ENCODE peak calls at places on chromosomes 3 and 15, in four cellular contexts. Q is GM23248; C is CD8-positive, alpha-beta memory T cell; K is transverse colon. V is an unnamed sample.
A peak's percentile ranks its signal among the peaks of the same experiment; 100 is the strongest.

GRCh38 chr15:78204351-78205309 is 29.7 kb downstream of the ACSBG1 start:
- DNase-seq in C (no peak), K (no peak), Q (no peak), V (no peak)

GRCh38 chr3:39531681-39532080 is 64.2 kb downstream of the MOBP start:
- DNase-seq in Q (peak; percentile 73), C (no peak), K (no peak), V (no peak)

GRCh38 chr3:31848163-31848848 is 132.8 kb downstream of the OSBPL10 start:
- DNase-seq in Q (no peak), C (no peak), K (no peak), V (no peak)

GRCh38 chr3:48656841-48657281 is 5.8 kb downstream of the CELSR3 start:
- DNase-seq in C (peak; percentile 31), K (no peak), Q (no peak), V (no peak)

GRCh38 chr3:51559266-51559907 is 20.9 kb downstream of the RAD54L2 start:
- DNase-seq in K (no peak), C (no peak), Q (peak; percentile 71), V (peak; percentile 59)

GRCh38 chr3:12892840-12893189 is 51.5 kb upstream of the RPL32 start:
- DNase-seq in K (no peak), Q (no peak), C (no peak), V (no peak)

GRCh38 chr3:149378420-149379388 is 1.3 kb upstream of the TM4SF1 start:
- DNase-seq in Q (no peak), K (no peak), C (no peak), V (peak; percentile 71)

GRCh38 chr15:89167267-89168176 is 53.9 kb downstream of the RLBP1 start:
- DNase-seq in Q (peak; percentile 83), C (no peak), K (no peak), V (no peak)

GRCh38 chr15:78038585-78039247 is 38.8 kb downstream of the TBC1D2B start:
- DNase-seq in Q (no peak), K (no peak), C (no peak), V (no peak)

GRCh38 chr15:100205549-100206295 is 136.1 kb downstream of the ADAMTS17 start:
- DNase-seq in C (no peak), Q (no peak), K (peak; percentile 33), V (no peak)

GRCh38 chr15:91308855-91309254 is 208.8 kb downstream of the SV2B start:
- DNase-seq in C (no peak), Q (no peak), K (no peak), V (no peak)

GRCh38 chr3:167973046-167973445 is 122.7 kb downstream of the GOLIM4 start:
- DNase-seq in K (no peak), C (no peak), Q (no peak), V (no peak)

GRCh38 chr3:50591196-50591741 is 20.3 kb downstream of the CISH start:
- DNase-seq in Q (no peak), C (no peak), K (no peak), V (no peak)

DNA sequence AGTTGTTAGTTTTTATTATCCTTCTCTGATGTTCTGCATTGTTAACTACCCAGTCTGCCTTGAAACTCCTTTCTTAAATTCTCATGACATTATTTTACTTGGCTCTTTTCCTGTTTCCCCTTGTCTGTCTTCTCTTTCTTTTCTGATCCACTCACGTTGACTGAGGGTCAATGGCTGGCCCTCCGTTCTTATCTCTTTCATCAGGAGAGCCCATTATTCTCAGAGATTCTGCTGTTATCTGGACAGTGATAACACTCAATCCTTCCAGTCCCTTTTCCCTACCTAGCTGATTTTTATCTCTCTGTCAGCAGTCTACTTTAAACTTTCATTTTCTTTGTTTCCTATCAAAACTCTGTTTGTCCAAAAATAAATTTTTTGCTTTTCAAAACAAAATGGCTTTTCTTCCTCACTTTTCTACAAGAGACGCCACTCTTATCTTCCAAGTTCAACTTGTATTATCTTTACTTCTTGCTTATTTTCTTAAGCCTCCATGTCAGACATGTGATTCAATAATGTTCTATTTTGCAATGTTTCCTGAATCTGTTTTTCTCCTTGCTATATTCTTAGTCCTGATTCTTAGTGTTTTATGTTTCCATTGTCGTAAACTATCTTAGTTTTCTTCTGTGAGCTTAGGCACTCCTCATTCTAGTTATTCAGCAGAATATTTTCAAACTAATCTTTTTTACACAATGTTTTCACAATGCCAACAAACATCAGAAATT is 120.2 kb downstream of the NEDD4 start:
- DNase-seq in Q (no peak), C (no peak), K (no peak), V (no peak)
- H3K4me3 ChIP-seq in Q (no peak overlapping the region), C (no peak overlapping the region), K (no peak overlapping the region), V (no peak overlapping the region)

GRCh38 chr3:147423601-147424324 is 14.6 kb downstream of the ZIC1 start:
- DNase-seq in Q (no peak), K (no peak), C (no peak), V (no peak)
- H3K4me3 ChIP-seq in Q (peak overlapping the region; percentile 60), K (no peak overlapping the region), C (no peak overlapping the region), V (no peak overlapping the region)

GRCh38 chr3:18442743-18443669 is 17.9 kb upstream of the SATB1 start:
- DNase-seq in K (no peak), Q (no peak), C (no peak), V (no peak)
- H3K4me3 ChIP-seq in K (peak overlapping the region; percentile 59), Q (no peak overlapping the region), C (peak overlapping the region; percentile 97), V (no peak overlapping the region)

DNA sequence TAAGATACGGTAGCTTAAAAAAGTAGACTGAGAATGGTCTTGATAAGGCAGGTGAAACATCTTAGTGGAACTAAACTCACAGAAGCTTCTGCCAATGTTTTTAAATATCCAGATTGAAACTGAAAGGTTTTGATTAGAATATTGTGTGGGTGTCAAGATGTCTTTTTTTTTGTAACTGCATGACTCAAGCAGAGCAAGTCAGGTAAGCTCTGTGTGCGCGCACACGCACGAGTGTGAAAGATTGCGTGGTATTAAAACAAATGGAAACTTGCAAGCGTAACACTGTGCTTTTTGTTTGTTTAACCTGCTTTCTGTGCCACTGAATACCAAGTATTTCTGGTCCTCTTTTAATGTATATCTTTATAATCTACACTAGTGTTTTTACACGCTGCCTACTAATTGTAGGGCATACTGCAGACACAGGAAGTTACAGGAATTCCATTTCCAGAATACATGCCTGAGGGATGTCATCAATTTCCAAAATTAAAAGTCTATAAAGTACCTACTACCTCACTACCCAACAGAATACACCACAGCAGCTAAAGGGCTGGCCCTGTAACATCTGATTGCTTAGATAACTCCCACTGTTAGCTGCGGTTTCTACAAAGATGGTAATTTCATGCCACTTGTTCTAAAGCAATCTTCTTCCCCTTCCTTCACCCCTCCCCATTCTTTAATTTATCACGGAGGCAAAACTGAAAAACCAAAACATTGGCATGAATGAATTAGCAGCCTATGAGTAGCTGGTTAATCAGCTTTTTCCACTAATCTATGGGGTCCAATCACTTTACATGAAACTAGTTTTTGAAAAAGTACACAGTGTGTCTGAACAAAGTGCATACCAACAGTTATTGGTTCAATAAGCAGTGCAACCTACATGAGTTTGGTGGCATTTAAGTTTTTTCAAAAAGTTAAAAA is 472.7 kb downstream of the SHQ1 start:
- DNase-seq in K (no peak), Q (no peak), C (no peak), V (no peak)
- H3K4me3 ChIP-seq in K (no peak overlapping the region), Q (no peak overlapping the region), C (no peak overlapping the region), V (no peak overlapping the region)

GRCh38 chr3:9859530-9860025 is 15.8 kb upstream of the RPUSD3 start:
- DNase-seq in C (no peak), Q (no peak), K (no peak), V (no peak)

GRCh38 chr3:9866639-9867038 is 13.4 kb downstream of the CIDEC start:
- DNase-seq in K (peak; percentile 41), Q (no peak), C (no peak), V (no peak)

GRCh38 chr3:9861626-9862130 is 17.9 kb upstream of the RPUSD3 start:
- DNase-seq in Q (no peak), C (no peak), K (no peak), V (no peak)

GRCh38 chr3:9861201-9861600 is 17.4 kb upstream of the RPUSD3 start:
- DNase-seq in C (no peak), K (no peak), Q (no peak), V (no peak)

GRCh38 chr3:9862391-9863235 is 17.4 kb downstream of the CIDEC start:
- DNase-seq in C (no peak), K (peak; percentile 71), Q (peak; percentile 51), V (no peak)
- H3K4me3 ChIP-seq in C (no peak overlapping the region), K (peak overlapping the region; percentile 31), Q (peak overlapping the region; percentile 45), V (no peak overlapping the region)

DNA sequence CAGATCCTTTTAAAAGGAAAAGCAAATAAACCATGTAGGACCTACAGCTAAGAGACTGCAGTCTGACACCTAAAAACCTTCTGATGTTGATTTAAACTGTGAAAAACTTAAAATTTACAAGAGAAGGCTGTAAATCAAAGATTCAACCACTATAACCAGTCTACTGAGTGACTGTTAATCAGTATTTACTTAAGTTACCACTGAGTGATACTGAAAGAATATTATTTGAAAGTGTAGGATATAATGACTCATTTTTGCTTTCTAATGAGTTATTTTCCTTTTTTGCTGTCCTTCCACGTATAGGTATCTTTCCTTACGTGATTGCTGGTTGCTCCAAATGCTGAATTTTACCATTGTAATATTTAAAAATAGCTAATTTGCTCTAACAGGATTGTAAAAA is 44.6 kb downstream of the RFX7 start:
- DNase-seq in K (no peak), Q (no peak), C (no peak), V (no peak)
- H3K4me3 ChIP-seq in K (no peak overlapping the region), Q (no peak overlapping the region), C (no peak overlapping the region), V (no peak overlapping the region)

GRCh38 chr3:96354742-96355141 is 459.7 kb upstream of the EPHA6 start:
- DNase-seq in K (no peak), C (no peak), Q (no peak), V (no peak)

DNA sequence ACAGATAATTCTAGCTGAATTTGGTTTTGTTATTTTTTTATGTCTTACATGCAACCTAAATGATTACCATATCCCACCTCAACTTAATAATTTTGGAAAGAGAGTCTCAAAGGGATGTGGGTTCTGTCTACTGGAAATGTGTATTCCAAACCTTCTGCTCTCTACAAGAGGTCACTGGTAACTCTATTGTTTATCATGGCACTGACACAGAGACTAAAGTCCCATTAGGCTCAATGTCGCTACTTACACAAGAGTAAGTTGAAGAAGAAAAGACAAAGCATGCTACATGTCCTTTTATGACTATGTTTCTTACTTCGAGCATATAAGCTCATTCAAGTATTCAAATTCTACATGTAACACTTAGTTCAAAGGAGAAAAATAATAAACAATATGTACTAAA is 460.3 kb upstream of the EPHA6 start:
- DNase-seq in K (no peak), Q (no peak), C (no peak), V (no peak)
- H3K4me3 ChIP-seq in K (no peak overlapping the region), Q (no peak overlapping the region), C (no peak overlapping the region), V (no peak overlapping the region)

GRCh38 chr3:128432301-128432897 is 34.3 kb downstream of the DNAJB8 start:
- DNase-seq in K (no peak), Q (no peak), C (no peak), V (no peak)
- H3K4me3 ChIP-seq in K (no peak overlapping the region), Q (peak overlapping the region; percentile 35), C (no peak overlapping the region), V (no peak overlapping the region)

GRCh38 chr3:171953300-171954022 is 85.9 kb upstream of the FNDC3B start:
- DNase-seq in K (no peak), Q (peak; percentile 35), C (no peak), V (no peak)
- H3K4me3 ChIP-seq in K (no peak overlapping the region), Q (no peak overlapping the region), C (no peak overlapping the region), V (no peak overlapping the region)

V was measured in LNCaP clone FGC.